ENCODE peak calls at places on chromosomes 13 and 19, in four cellular contexts. T, Q, Z and E are unnamed samples.

GRCh38 chr13:87089391-87089790 is 581.8 kb upstream of the SLITRK5 start:
- DNase-seq in T (no peak), Q (no peak), Z (no peak), E (peak)

GRCh38 chr13:99062593-99062992 is 84.7 kb upstream of the DOCK9 start:
- DNase-seq in T (peak), Q (no peak), Z (no peak), E (peak)

GRCh38 chr13:99884913-99885312 is 86.7 kb downstream of the ZIC5 start:
- DNase-seq in T (no peak), Q (no peak), Z (no peak), E (no peak)

GRCh38 chr19:45767881-45768643 is 990 bp downstream of the SIX5 start:
- DNase-seq in T (peak), Q (peak), Z (no peak), E (peak)

GRCh38 chr13:43285891-43286602 is 262.7 kb downstream of the DNAJC15 start:
- DNase-seq in T (no peak), Q (no peak), Z (no peak), E (peak)

GRCh38 chr13:110616103-110617101 is 1.1 kb downstream of the NAXD start:
- DNase-seq in T (no peak), Q (no peak), Z (no peak), E (peak)

GRCh38 chr13:113598481-113598880 is 13.9 kb downstream of the TFDP1 start:
- DNase-seq in T (peak), Q (peak), Z (no peak), E (no peak)

GRCh38 chr19:38543807-38544568 is 73.8 kb downstream of the MAP4K1 start:
- DNase-seq in T (peak), Q (peak), Z (no peak), E (peak)

GRCh38 chr19:4342421-4343055 is 824 bp upstream of the MPND start:
- DNase-seq in T (peak), Q (peak), Z (peak), E (peak)

GRCh38 chr13:24341439-24341838 is 32.1 kb downstream of the C1QTNF9 start:
- DNase-seq in T (no peak), Q (no peak), Z (no peak), E (peak)

GRCh38 chr13:101763191-101763590 is 310.7 kb downstream of the ITGBL1 start:
- DNase-seq in T (no peak), Q (no peak), Z (no peak), E (no peak)

GRCh38 chr13:44109986-44110640 is 230.4 kb downstream of the LACC1 start:
- DNase-seq in T (no peak), Q (no peak), Z (no peak), E (no peak)

GRCh38 chr19:32876919-32877285 is 7.3 kb upstream of the SLC7A9 start:
- DNase-seq in T (no peak), Q (peak), Z (no peak), E (no peak)

GRCh38 chr13:104773775-104774174 is 1707.6 kb upstream of the SLC10A2 start:
- DNase-seq in T (no peak), Q (no peak), Z (no peak), E (peak)

GRCh38 chr13:35881360-35881759 is 249.8 kb downstream of the DCLK1 start:
- DNase-seq in T (no peak), Q (no peak), Z (no peak), E (peak)

GRCh38 chr13:28611654-28612131 is 47.2 kb upstream of the POMP start:
- DNase-seq in T (no peak), Q (no peak), Z (no peak), E (no peak)

GRCh38 chr19:11356074-11356397 is 804 bp downstream of the PLPPR2 start:
- DNase-seq in T (no peak), Q (no peak), Z (no peak), E (no peak)

GRCh38 chr19:13526552-13526951 is 20.3 kb upstream of the CACNA1A start:
- DNase-seq in T (no peak), Q (no peak), Z (no peak), E (peak)

GRCh38 chr13:23631676-23632622 is 61.7 kb downstream of the TNFRSF19 start:
- DNase-seq in T (no peak), Q (no peak), Z (no peak), E (no peak)

GRCh38 chr19:5308471-5309437 is 31.9 kb downstream of the PTPRS start:
- DNase-seq in T (peak), Q (peak), Z (no peak), E (peak)

GRCh38 chr13:77853701-77854100 is 64.9 kb downstream of the EDNRB start:
- DNase-seq in T (no peak), Q (no peak), Z (no peak), E (no peak)

GRCh38 chr13:35630551-35631275 is 154.2 kb upstream of the MAB21L1 start:
- DNase-seq in T (no peak), Q (no peak), Z (no peak), E (peak)

GRCh38 chr13:44054525-44054924 is 174.8 kb downstream of the LACC1 start:
- DNase-seq in T (no peak), Q (no peak), Z (no peak), E (no peak)

GRCh38 chr13:110054041-110054440 is 252.9 kb downstream of the COL4A1 start:
- DNase-seq in T (no peak), Q (no peak), Z (no peak), E (no peak)

GRCh38 chr13:54627973-54628372 is 1599.4 kb downstream of the OLFM4 start:
- DNase-seq in T (no peak), Q (no peak), Z (no peak), E (no peak)

GRCh38 chr13:90414691-90415596 is 932.5 kb upstream of the MIR17HG start:
- DNase-seq in T (no peak), Q (no peak), Z (no peak), E (peak)

GRCh38 chr13:111943229-111943795 is 123.6 kb upstream of the SOX1 start:
- DNase-seq in T (no peak), Q (peak), Z (no peak), E (no peak)

GRCh38 chr13:50581586-50582196 is 261.8 kb downstream of the DLEU7 start:
- DNase-seq in T (no peak), Q (no peak), Z (no peak), E (no peak)

GRCh38 chr13:112210401-112210800 is 143.5 kb downstream of the SOX1 start:
- DNase-seq in T (no peak), Q (no peak), Z (no peak), E (no peak)

GRCh38 chr19:17327068-17327653 is 7.5 kb downstream of the ANO8 start:
- DNase-seq in T (no peak), Q (no peak), Z (no peak), E (no peak)

GRCh38 chr13:67091603-67092002 is 138.5 kb downstream of the PCDH9 start:
- DNase-seq in T (no peak), Q (no peak), Z (no peak), E (no peak)

GRCh38 chr13:41565221-41565620 is 107.9 kb downstream of the RGCC start:
- DNase-seq in T (no peak), Q (no peak), Z (no peak), E (peak)

GRCh38 chr13:51249767-51250741 is 27.9 kb downstream of the FAM124A start:
- DNase-seq in T (no peak), Q (no peak), Z (no peak), E (peak)

GRCh38 chr19:57888494-57889231 is at the start of gene ZNF814:
- DNase-seq in T (peak), Q (peak), Z (peak), E (peak)